ENCODE peak calls at places on chromosome 2, in six cellular contexts. U is CD4-positive, alpha-beta T cell; I is tibial artery; Z is ovary; L is bronchial epithelial cell; O is SK-N-SH. Q is an unnamed sample.

GRCh38 chr2:207163053-207163814 is 2.5 kb downstream of the KLF7 start:
- DNase-seq in U (no peak), I (peak), L (peak), Z (no peak), O (no peak), Q (no peak)

GRCh38 chr2:205766765-205767359 is 84.6 kb downstream of the NRP2 start:
- DNase-seq in I (peak), U (peak), O (peak), Z (peak), L (peak), Q (no peak)

GRCh38 chr2:19944205-19944845 is 42.5 kb upstream of the TTC32 start:
- DNase-seq in U (no peak), Z (no peak), I (no peak), L (no peak), O (no peak), Q (no peak)

GRCh38 chr2:151638188-151638933 is 95.9 kb downstream of the NEB start:
- DNase-seq in O (no peak), Z (no peak), L (peak), I (no peak), U (peak), Q (no peak)

GRCh38 chr2:88038263-88039105 is 17.1 kb downstream of the KRCC1 start:
- DNase-seq in O (no peak), L (peak), Z (no peak), I (no peak), U (no peak), Q (no peak)

GRCh38 chr2:26558271-26559043 is 80.5 kb upstream of the OTOF start:
- DNase-seq in U (no peak), Z (no peak), I (no peak), O (no peak), L (no peak), Q (peak)

GRCh38 chr2:107133412-107133811 is 247.4 kb upstream of the ST6GAL2 start:
- DNase-seq in L (no peak), Z (no peak), U (no peak), O (no peak), I (no peak), Q (no peak)

GRCh38 chr2:20106746-20107145 is 55.3 kb upstream of the LAPTM4A start:
- DNase-seq in I (no peak), O (no peak), L (no peak), Z (no peak), U (no peak), Q (no peak)

GRCh38 chr2:236988690-236989639 is 96.7 kb upstream of the COPS8 start:
- DNase-seq in Z (no peak), U (no peak), O (no peak), I (peak), L (peak), Q (peak)

GRCh38 chr2:120233292-120233691 is 10.1 kb upstream of the TMEM185B start:
- DNase-seq in U (no peak), L (no peak), O (no peak), Z (peak), I (no peak), Q (no peak)

GRCh38 chr2:102505290-102505689 is 32.3 kb downstream of the SLC9A4 start:
- DNase-seq in L (peak), Z (no peak), O (no peak), U (no peak), I (peak), Q (no peak)

GRCh38 chr2:61011649-61012048 is 5.9 kb upstream of the PEX13 start:
- DNase-seq in I (peak), O (no peak), L (no peak), U (no peak), Z (no peak), Q (no peak)

GRCh38 chr2:42769583-42770287 is 5.8 kb upstream of the OXER1 start:
- DNase-seq in I (no peak), U (no peak), L (no peak), Z (no peak), O (no peak), Q (no peak)

GRCh38 chr2:96477458-96477857 is 27.7 kb downstream of the NEURL3 start:
- DNase-seq in I (no peak), Z (no peak), O (no peak), U (no peak), L (no peak), Q (no peak)

GRCh38 chr2:40097691-40098376 is 318.8 kb upstream of the THUMPD2 start:
- DNase-seq in U (no peak), O (no peak), L (peak), I (no peak), Z (no peak), Q (no peak)

GRCh38 chr2:187250137-187250536 is 197.9 kb downstream of the CALCRL start:
- DNase-seq in O (no peak), Z (no peak), I (no peak), U (no peak), L (no peak), Q (no peak)

GRCh38 chr2:136281281-136282117 is 163.6 kb upstream of the CXCR4 start:
- DNase-seq in I (no peak), Z (no peak), U (peak), O (peak), L (no peak), Q (no peak)

GRCh38 chr2:37711308-37711731 is 39.9 kb upstream of the CDC42EP3 start:
- DNase-seq in U (peak), L (peak), O (no peak), I (no peak), Z (no peak), Q (no peak)

GRCh38 chr2:60512641-60513040 is 40.8 kb downstream of the BCL11A start:
- DNase-seq in O (no peak), U (no peak), L (peak), Z (no peak), I (no peak), Q (no peak)

GRCh38 chr2:191401287-191401686 is 156.1 kb downstream of the MYO1B start:
- DNase-seq in Z (no peak), U (no peak), I (no peak), L (no peak), O (no peak), Q (no peak)

GRCh38 chr2:68544811-68545210 is 77.4 kb downstream of the APLF start:
- DNase-seq in U (no peak), Z (no peak), O (no peak), L (no peak), I (no peak), Q (no peak)

GRCh38 chr2:148968776-148969175 is 69.7 kb upstream of the LYPD6B start:
- DNase-seq in O (peak), Z (no peak), U (no peak), I (no peak), L (no peak), Q (no peak)

GRCh38 chr2:229780856-229781773 is 66.8 kb upstream of the DNER start:
- DNase-seq in I (no peak), L (peak), Z (no peak), U (no peak), O (peak), Q (no peak)

DNA sequence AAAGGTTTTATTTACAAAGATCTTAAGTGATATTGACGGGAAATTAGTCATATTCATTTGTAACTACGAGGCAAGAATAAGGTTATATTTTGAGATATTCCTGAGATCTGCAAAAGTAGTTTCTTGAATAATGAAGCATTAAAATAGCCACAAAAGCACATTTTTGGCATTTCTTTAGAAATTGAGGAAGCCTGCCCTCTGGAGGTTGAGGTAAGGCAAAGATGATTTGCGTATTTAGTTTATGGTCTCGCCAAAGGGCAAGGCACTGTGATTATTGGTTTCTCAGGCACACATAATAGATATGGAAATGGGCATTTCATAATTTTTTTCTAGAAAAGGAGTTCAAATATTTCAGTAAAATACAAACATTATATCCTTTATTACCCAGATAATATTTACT is 143.7 kb upstream of the RPRM start:
- DNase-seq in I (no peak), O (no peak), Z (no peak), L (no peak), U (no peak), Q (no peak)
- TF ChIP-seq CTCF in I (no peak), O (peak), Z (no peak), L (no peak), U (no peak), Q (no peak)

DNA sequence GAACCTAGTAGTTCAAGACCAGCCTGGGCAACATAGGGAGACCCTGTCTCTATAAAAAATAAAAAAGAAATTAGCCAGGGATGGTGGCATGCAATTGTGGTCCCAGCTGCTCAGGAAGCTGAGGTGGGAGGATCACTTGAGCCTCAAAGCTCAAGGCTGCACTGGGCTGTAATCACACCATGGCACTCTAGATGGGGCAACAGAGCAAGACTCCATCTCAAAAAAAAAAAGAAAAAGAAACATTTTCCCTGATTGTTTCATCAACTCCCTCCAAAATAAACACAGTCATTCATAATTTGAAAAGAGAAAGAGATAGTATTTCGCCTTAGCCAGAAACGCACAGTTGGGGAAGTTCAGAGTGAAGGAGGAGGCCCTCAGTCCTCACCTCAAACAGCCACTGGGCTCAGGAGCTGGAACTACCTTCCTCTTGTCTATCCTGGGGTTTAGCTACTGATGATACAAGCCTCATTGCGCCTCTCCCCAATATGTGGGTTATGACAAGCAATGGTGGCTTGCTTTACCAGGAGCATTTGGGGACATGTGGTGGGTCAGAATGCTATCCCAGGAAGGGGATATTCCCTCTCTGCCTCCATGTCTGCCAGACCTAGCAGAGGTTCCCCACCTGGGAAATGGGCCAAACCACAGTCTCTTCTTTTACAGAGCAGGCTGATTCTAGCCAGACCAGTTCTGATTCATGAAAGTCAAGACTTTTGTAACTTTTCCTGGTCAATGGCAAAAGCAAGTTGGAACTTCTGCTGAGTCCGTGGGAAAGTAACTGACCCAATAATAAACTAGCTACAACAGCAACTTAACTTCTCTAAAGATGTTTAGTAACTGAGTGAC is 22.2 kb upstream of the TMEM87B start:
- DNase-seq in L (peak), U (no peak), O (no peak), Z (peak), I (peak), Q (peak)
- TF ChIP-seq CTCF in L (peak), U (no peak), O (peak), Z (no peak), I (peak), Q (no peak)

GRCh38 chr2:233974530-233975071 is 57.4 kb downstream of the TRPM8 start:
- DNase-seq in O (peak), U (no peak), L (peak), I (no peak), Z (no peak), Q (no peak)

GRCh38 chr2:233979748-233980147 is 62.6 kb downstream of the TRPM8 start:
- DNase-seq in L (peak), U (no peak), Z (no peak), O (no peak), I (no peak), Q (no peak)

GRCh38 chr2:233976087-233976486 is 58.9 kb downstream of the TRPM8 start:
- DNase-seq in U (no peak), O (no peak), I (no peak), Z (no peak), L (no peak), Q (no peak)

GRCh38 chr2:233977296-233977837 is 60.2 kb downstream of the TRPM8 start:
- DNase-seq in I (no peak), L (no peak), O (no peak), U (no peak), Z (no peak), Q (no peak)

DNA sequence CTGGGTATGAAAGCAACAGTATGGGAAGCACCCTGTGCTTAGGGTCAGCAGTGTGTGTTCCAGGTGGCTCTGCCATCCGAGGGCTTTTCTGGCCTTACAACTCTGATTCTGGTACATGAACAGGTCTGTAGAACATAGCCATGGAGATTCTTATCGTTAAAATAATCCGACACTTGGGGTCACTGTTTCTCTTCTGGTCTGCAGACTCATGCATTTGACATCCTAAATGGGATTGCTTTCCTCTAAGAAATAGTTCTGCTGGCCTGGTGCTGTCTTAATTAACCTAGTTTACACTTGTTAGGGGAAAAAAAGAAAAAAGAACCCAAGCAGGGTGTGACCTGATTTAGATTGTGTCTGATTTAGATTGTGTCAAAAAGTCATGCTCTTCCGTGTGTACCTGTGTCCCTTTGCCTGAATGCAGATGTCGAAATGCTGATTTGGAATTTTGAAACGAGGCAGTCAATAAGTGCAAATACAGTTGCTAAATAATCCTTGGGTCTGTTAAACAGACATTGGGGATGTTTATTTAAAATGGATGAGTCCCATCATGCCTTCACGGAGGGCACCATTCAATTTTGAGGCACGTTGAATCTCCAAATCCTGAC is 59.6 kb downstream of the TRPM8 start:
- DNase-seq in L (peak), U (no peak), Z (no peak), I (no peak), O (peak), Q (no peak)
- TF ChIP-seq CTCF in L (peak), U (peak), Z (no peak), I (no peak), O (peak), Q (no peak)

GRCh38 chr2:47313141-47313691 is 89.7 kb upstream of the MSH2 start:
- DNase-seq in Z (no peak), O (no peak), L (peak), U (no peak), I (no peak), Q (no peak)
- TF ChIP-seq CTCF in Z (no peak), O (no peak), L (no peak), U (no peak), I (no peak), Q (no peak)

GRCh38 chr2:240564571-240565266 is 3.6 kb upstream of the RNPEPL1 start:
- DNase-seq in L (peak), Z (peak), U (no peak), I (peak), O (no peak), Q (peak)
- TF ChIP-seq CTCF in L (peak), Z (no peak), U (peak), I (no peak), O (no peak), Q (peak)

DNA sequence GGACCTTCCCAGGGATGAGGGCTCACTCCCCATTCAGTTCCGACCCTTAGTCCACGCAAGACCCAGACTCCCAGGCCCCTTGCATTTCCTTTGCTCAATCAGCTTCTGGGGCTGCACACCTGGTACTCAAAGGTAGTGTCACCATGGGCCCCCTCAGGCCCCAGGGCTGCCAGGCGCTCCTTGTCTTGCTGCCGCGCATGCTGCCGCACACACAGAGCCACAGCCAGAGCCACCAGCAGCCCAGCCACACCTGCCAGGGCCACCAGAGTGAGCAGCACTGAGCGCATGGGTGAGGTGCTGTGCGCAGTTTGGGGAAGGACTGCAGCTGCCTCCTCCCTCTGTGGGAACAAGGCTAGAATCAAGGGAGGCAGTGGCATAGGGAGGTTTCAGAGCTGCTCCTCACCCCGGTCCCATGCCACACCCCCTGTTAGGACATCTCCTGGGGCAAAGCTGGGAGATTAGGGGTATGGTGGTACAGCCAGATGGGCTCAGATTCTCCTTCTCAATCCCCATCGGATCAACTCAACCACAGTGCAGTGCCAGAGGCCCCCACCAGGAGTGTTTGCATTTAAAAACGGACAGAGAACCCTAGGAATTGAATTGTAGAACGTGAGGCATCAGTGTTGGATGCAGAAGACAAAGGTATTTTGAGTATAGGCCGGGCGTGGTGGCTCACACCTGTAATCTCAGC is 11.3 kb downstream of the PTPRN start:
- DNase-seq in U (no peak), O (no peak), I (no peak), Z (no peak), L (no peak), Q (no peak)
- TF ChIP-seq CTCF in U (no peak), O (no peak), I (no peak), Z (no peak), L (peak), Q (no peak)

GRCh38 chr2:209334188-209335017 is 89.4 kb upstream of the MAP2 start:
- DNase-seq in L (peak), U (no peak), I (peak), Z (peak), O (peak), Q (no peak)

GRCh38 chr2:209331291-209331844 is 92.5 kb upstream of the MAP2 start:
- DNase-seq in Z (no peak), I (no peak), L (peak), O (peak), U (no peak), Q (no peak)
- TF ChIP-seq CTCF in Z (no peak), I (no peak), L (peak), O (peak), U (no peak), Q (no peak)

GRCh38 chr2:230850358-230850658 is 14.4 kb upstream of the ITM2C start:
- DNase-seq in I (no peak), O (no peak), U (no peak), Z (no peak), L (no peak), Q (no peak)
- TF ChIP-seq CTCF in I (no peak), O (no peak), U (no peak), Z (no peak), L (no peak), Q (peak)

DNA sequence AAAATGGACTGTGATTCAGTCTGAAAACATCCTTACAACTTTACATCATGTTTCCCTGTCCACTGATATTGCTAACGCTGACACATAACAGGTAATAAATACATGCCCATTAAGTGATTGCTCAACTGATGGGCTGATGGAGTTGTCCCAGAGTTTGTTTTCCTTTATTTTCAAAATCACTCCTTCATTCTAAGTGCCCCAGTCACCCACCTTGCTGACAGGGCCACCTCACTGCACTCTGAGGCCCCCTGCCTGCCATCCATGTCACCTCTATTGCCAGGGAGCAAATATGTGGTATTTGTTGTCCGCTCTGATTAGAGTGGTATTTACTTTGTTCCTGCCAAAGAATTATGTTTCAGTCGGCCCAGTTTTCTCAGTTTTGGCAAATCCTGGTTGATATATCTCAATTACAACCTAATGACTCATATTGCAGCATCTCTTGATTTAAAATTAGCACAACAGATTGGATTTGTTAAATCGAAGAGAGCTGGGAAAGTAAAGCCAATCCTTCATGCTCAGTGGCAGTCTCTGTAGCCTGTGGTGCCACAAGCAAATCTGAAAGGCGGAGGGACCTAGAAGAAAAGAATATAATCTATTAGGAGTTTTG is 105.1 kb downstream of the RDH14 start:
- DNase-seq in Z (no peak), U (no peak), O (peak), L (peak), I (no peak), Q (no peak)
- TF ChIP-seq CTCF in Z (no peak), U (no peak), O (peak), L (peak), I (peak), Q (no peak)